ENCODE peak calls at places on chromosomes 5 and 9, in seven cellular contexts. F is stimulated activated CD4-positive, alpha-beta T cell treated with anti-CD3 and anti-CD28 coated beads, Interleukin-4, amount 100 ng/mL, for 1 hour; W is AG08395; X is HTR-8/SVneo; S is dorsolateral prefrontal cortex; V is AG10803; M is central memory CD8-positive, alpha-beta T cell. Z is an unnamed sample.

GRCh38 chr5:102781359-102781758 is 26.3 kb downstream of the PAM start:
- DNase-seq in F (no peak), W (no peak), X (no peak), S (no peak), V (no peak), M (no peak), Z (no peak)

GRCh38 chr5:31479706-31480105 is 52.2 kb downstream of the DROSHA start:
- DNase-seq in F (no peak), W (no peak), X (no peak), S (no peak), V (no peak), M (no peak), Z (no peak)

GRCh38 chr5:9699681-9700080 is 69.5 kb upstream of the TAS2R1 start:
- DNase-seq in F (no peak), W (no peak), X (no peak), S (no peak), V (peak; percentile 67), M (no peak), Z (no peak)

GRCh38 chr5:37665889-37666288 is 174.0 kb downstream of the GDNF start:
- DNase-seq in F (no peak), W (peak; percentile 25), X (no peak), S (peak; percentile 37), V (peak; percentile 55), M (no peak), Z (peak; percentile 25)

GRCh38 chr9:93681316-93682154 is 105.2 kb downstream of the PHF2 start:
- DNase-seq in F (no peak), W (no peak), X (no peak), S (no peak), V (no peak), M (peak; percentile 1), Z (no peak)

GRCh38 chr9:110526426-110526825 is 53.1 kb downstream of the SVEP1 start:
- DNase-seq in F (no peak), W (no peak), X (no peak), S (no peak), V (peak; percentile 92), M (no peak), Z (peak; percentile 38)

GRCh38 chr9:33816327-33817252 is at the start of gene UBE2R2:
- DNase-seq in F (peak; percentile 91), W (peak; percentile 99), X (peak; percentile 88), S (peak; percentile 90), V (peak; percentile 88), M (peak; percentile 86), Z (peak; percentile 85)

GRCh38 chr5:144433140-144433822 is 262.6 kb downstream of the KCTD16 start:
- DNase-seq in F (no peak), W (no peak), X (no peak), S (no peak), V (no peak), M (no peak), Z (no peak)

Z was measured in amniotic epithelial cell.